ENCODE peak calls at places on chromosomes 3 and 15, in five cellular contexts. One of them, this sample, is unnamed.
A peak's percentile ranks its signal among the peaks of the same experiment; 100 is the strongest.

GRCh38 chr15:51621917-51622268 is 678 bp downstream of the DMXL2 start:
- DNase-seq in left ventricle myocardium inferior: peak; percentile 32
- DNase-seq in HCT116: peak; percentile 21
- DNase-seq in stomach: peak; percentile 42
- DNase-seq in fibroblast of pulmonary artery: peak; percentile 67
- DNase-seq in this sample: peak; percentile 64

GRCh38 chr3:47299396-47300318 is 16.9 kb downstream of the KLHL18 start:
- DNase-seq in left ventricle myocardium inferior: no peak
- DNase-seq in stomach: no peak
- DNase-seq in HCT116: no peak
- DNase-seq in fibroblast of pulmonary artery: no peak
- DNase-seq in this sample: no peak

GRCh38 chr3:133568294-133569014 is 5.0 kb upstream of the CDV3 start:
- DNase-seq in fibroblast of pulmonary artery: peak; percentile 65
- DNase-seq in stomach: no peak
- DNase-seq in left ventricle myocardium inferior: no peak
- DNase-seq in HCT116: peak; percentile 73
- DNase-seq in this sample: peak; percentile 90

GRCh38 chr15:68495221-68495950 is 63.4 kb upstream of the ITGA11 start:
- DNase-seq in HCT116: no peak
- DNase-seq in stomach: no peak
- DNase-seq in fibroblast of pulmonary artery: no peak
- DNase-seq in left ventricle myocardium inferior: no peak
- DNase-seq in this sample: no peak

GRCh38 chr3:58202917-58203360 is 7.8 kb downstream of the DNASE1L3 start:
- DNase-seq in left ventricle myocardium inferior: no peak
- DNase-seq in fibroblast of pulmonary artery: no peak
- DNase-seq in stomach: no peak
- DNase-seq in HCT116: no peak
- DNase-seq in this sample: no peak

GRCh38 chr15:91555307-91555706 is 298.2 kb upstream of the SLCO3A1 start:
- DNase-seq in stomach: no peak
- DNase-seq in HCT116: no peak
- DNase-seq in fibroblast of pulmonary artery: no peak
- DNase-seq in left ventricle myocardium inferior: no peak
- DNase-seq in this sample: no peak

GRCh38 chr3:110180733-110181132 is 843.4 kb upstream of the DPPA4 start:
- DNase-seq in fibroblast of pulmonary artery: peak; percentile 72
- DNase-seq in left ventricle myocardium inferior: peak; percentile 14
- DNase-seq in stomach: no peak
- DNase-seq in HCT116: no peak
- DNase-seq in this sample: peak; percentile 40

GRCh38 chr15:81259791-81260190 is 63.1 kb downstream of the IL16 start:
- DNase-seq in HCT116: no peak
- DNase-seq in stomach: no peak
- DNase-seq in left ventricle myocardium inferior: no peak
- DNase-seq in fibroblast of pulmonary artery: no peak
- DNase-seq in this sample: no peak

GRCh38 chr3:48130321-48130881 is 57.8 kb downstream of the CDC25A start:
- DNase-seq in left ventricle myocardium inferior: peak; percentile 86
- DNase-seq in fibroblast of pulmonary artery: peak; percentile 94
- DNase-seq in HCT116: no peak
- DNase-seq in stomach: peak; percentile 29
- DNase-seq in this sample: peak; percentile 93

GRCh38 chr15:37245358-37245757 is 145.0 kb upstream of the MEIS2 start:
- DNase-seq in stomach: no peak
- DNase-seq in left ventricle myocardium inferior: no peak
- DNase-seq in HCT116: no peak
- DNase-seq in fibroblast of pulmonary artery: no peak
- DNase-seq in this sample: no peak

GRCh38 chr15:37246856-37247255 is 146.5 kb upstream of the MEIS2 start:
- DNase-seq in fibroblast of pulmonary artery: no peak
- DNase-seq in left ventricle myocardium inferior: no peak
- DNase-seq in HCT116: no peak
- DNase-seq in stomach: no peak
- DNase-seq in this sample: no peak

GRCh38 chr15:37246065-37246464 is 145.7 kb upstream of the MEIS2 start:
- DNase-seq in stomach: no peak
- DNase-seq in fibroblast of pulmonary artery: peak; percentile 1
- DNase-seq in HCT116: no peak
- DNase-seq in left ventricle myocardium inferior: no peak
- DNase-seq in this sample: no peak
- H3K4me3 ChIP-seq in stomach: no peak overlapping the region
- H3K4me3 ChIP-seq in fibroblast of pulmonary artery: no peak overlapping the region
- H3K4me3 ChIP-seq in HCT116: no peak overlapping the region
- H3K4me3 ChIP-seq in left ventricle myocardium inferior: no peak overlapping the region
- H3K4me3 ChIP-seq in this sample: no peak overlapping the region

DNA sequence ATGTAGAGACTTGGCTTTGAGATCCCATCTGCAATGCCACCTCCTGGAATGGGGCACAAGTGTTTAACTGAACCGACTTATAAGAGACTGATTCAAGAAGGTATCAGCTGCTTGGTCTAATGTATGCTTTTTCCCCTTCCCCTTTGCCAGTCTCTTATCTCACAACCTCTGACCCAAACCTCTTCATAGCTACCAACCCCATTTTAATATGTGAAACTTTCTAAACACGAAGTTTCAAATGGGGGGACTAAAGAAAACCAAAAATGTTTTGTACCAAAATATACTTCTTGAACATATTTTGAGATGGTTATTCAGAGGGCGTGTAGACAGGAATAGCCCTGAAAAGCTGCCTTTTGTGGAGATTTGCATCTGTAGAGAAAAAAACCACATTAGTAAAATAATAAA is 73.1 kb downstream of the OXSM start:
- DNase-seq in stomach: no peak
- DNase-seq in left ventricle myocardium inferior: no peak
- DNase-seq in fibroblast of pulmonary artery: no peak
- DNase-seq in HCT116: no peak
- DNase-seq in this sample: no peak
- TF ChIP-seq CTCF in stomach: no peak
- TF ChIP-seq CTCF in left ventricle myocardium inferior: no peak
- TF ChIP-seq CTCF in fibroblast of pulmonary artery: no peak
- TF ChIP-seq CTCF in HCT116: no peak
- TF ChIP-seq CTCF in this sample: no peak

GRCh38 chr3:122931636-122932035 is 95.9 kb downstream of the SEMA5B start:
- DNase-seq in HCT116: no peak
- DNase-seq in left ventricle myocardium inferior: no peak
- DNase-seq in fibroblast of pulmonary artery: no peak
- DNase-seq in stomach: no peak
- DNase-seq in this sample: no peak
- H3K4me3 ChIP-seq in HCT116: no peak overlapping the region
- H3K4me3 ChIP-seq in left ventricle myocardium inferior: no peak overlapping the region
- H3K4me3 ChIP-seq in fibroblast of pulmonary artery: no peak overlapping the region
- H3K4me3 ChIP-seq in stomach: no peak overlapping the region
- H3K4me3 ChIP-seq in this sample: no peak overlapping the region

GRCh38 chr3:74906181-74906580 is 291.7 kb upstream of the CNTN3 start:
- DNase-seq in fibroblast of pulmonary artery: no peak
- DNase-seq in HCT116: no peak
- DNase-seq in stomach: no peak
- DNase-seq in left ventricle myocardium inferior: no peak
- DNase-seq in this sample: no peak
- TF ChIP-seq CTCF in fibroblast of pulmonary artery: no peak
- TF ChIP-seq CTCF in HCT116: no peak
- TF ChIP-seq CTCF in stomach: no peak
- TF ChIP-seq CTCF in left ventricle myocardium inferior: no peak
- TF ChIP-seq CTCF in this sample: no peak

This sample was measured in fibroblast of villous mesenchyme.